ENCODE peak calls at places on chromosomes 16 and 17, in six cellular contexts. One of them, this sample, is unnamed. For H3K27me3 and H3K4me1, the result is how much of the 10 kb centered on the place peaks cover.

GRCh38 chr16:85124636-85125346 is 12.5 kb upstream of the CIBAR2 start:
- DNase-seq in left lung: no peak
- DNase-seq in heart left ventricle: no peak
- DNase-seq in mesendoderm: no peak
- DNase-seq in CD8-positive, alpha-beta T cell: no peak
- DNase-seq in heart right ventricle: no peak
- DNase-seq in this sample: no peak

GRCh38 chr16:31147574-31147973 is 2.3 kb downstream of the PRSS36 start:
- DNase-seq in heart left ventricle: no peak
- DNase-seq in heart right ventricle: no peak
- DNase-seq in mesendoderm: no peak
- DNase-seq in CD8-positive, alpha-beta T cell: no peak
- DNase-seq in left lung: no peak
- DNase-seq in this sample: no peak

GRCh38 chr16:9033125-9033830 is 58.2 kb upstream of the HAPSTR1 start:
- DNase-seq in mesendoderm: peak
- DNase-seq in CD8-positive, alpha-beta T cell: no peak
- DNase-seq in heart left ventricle: no peak
- DNase-seq in heart right ventricle: no peak
- DNase-seq in left lung: no peak
- DNase-seq in this sample: peak

GRCh38 chr17:79986441-79987186 is 49.1 kb downstream of the TBC1D16 start:
- DNase-seq in left lung: peak
- DNase-seq in heart right ventricle: peak
- DNase-seq in mesendoderm: no peak
- DNase-seq in heart left ventricle: peak
- DNase-seq in CD8-positive, alpha-beta T cell: no peak
- DNase-seq in this sample: peak

GRCh38 chr17:72474740-72475477 is 354.1 kb downstream of the SOX9 start:
- DNase-seq in mesendoderm: peak
- DNase-seq in heart left ventricle: no peak
- DNase-seq in left lung: no peak
- DNase-seq in CD8-positive, alpha-beta T cell: no peak
- DNase-seq in heart right ventricle: no peak
- DNase-seq in this sample: no peak

GRCh38 chr17:50206604-50207293 is 5.3 kb upstream of the COL1A1 start:
- DNase-seq in heart left ventricle: peak
- DNase-seq in CD8-positive, alpha-beta T cell: no peak
- DNase-seq in mesendoderm: peak
- DNase-seq in heart right ventricle: no peak
- DNase-seq in left lung: no peak
- DNase-seq in this sample: peak

GRCh38 chr16:72928089-72928981 is 119.6 kb downstream of the ZFHX3 start:
- DNase-seq in heart left ventricle: no peak
- DNase-seq in heart right ventricle: no peak
- DNase-seq in mesendoderm: no peak
- DNase-seq in left lung: no peak
- DNase-seq in CD8-positive, alpha-beta T cell: no peak
- DNase-seq in this sample: no peak

GRCh38 chr17:47223460-47223859 is 14.3 kb downstream of the MYL4 start:
- DNase-seq in heart right ventricle: no peak
- DNase-seq in CD8-positive, alpha-beta T cell: no peak
- DNase-seq in heart left ventricle: no peak
- DNase-seq in mesendoderm: no peak
- DNase-seq in left lung: no peak
- DNase-seq in this sample: no peak

GRCh38 chr16:80852261-80852872 is 48.0 kb upstream of the CDYL2 start:
- DNase-seq in CD8-positive, alpha-beta T cell: no peak
- DNase-seq in heart left ventricle: no peak
- DNase-seq in left lung: no peak
- DNase-seq in heart right ventricle: no peak
- DNase-seq in mesendoderm: peak
- DNase-seq in this sample: peak

GRCh38 chr17:4807534-4808377 is 804 bp downstream of the PLD2 start:
- DNase-seq in heart left ventricle: no peak
- DNase-seq in CD8-positive, alpha-beta T cell: no peak
- DNase-seq in heart right ventricle: no peak
- DNase-seq in left lung: no peak
- DNase-seq in mesendoderm: no peak
- DNase-seq in this sample: peak

GRCh38 chr17:10699861-10700260 is 2.5 kb downstream of the ADPRM start:
- DNase-seq in left lung: no peak
- DNase-seq in heart left ventricle: no peak
- DNase-seq in heart right ventricle: no peak
- DNase-seq in CD8-positive, alpha-beta T cell: no peak
- DNase-seq in mesendoderm: no peak
- DNase-seq in this sample: peak

GRCh38 chr17:31392002-31392855 is 754 bp downstream of the RAB11FIP4 start:
- DNase-seq in heart right ventricle: no peak
- DNase-seq in left lung: no peak
- DNase-seq in mesendoderm: no peak
- DNase-seq in CD8-positive, alpha-beta T cell: peak
- DNase-seq in heart left ventricle: no peak
- DNase-seq in this sample: no peak
- H3K27me3 ChIP-seq in heart right ventricle: half or more
- H3K27me3 ChIP-seq in left lung: under half
- H3K27me3 ChIP-seq in mesendoderm: under half
- H3K27me3 ChIP-seq in CD8-positive, alpha-beta T cell: under half
- H3K27me3 ChIP-seq in heart left ventricle: under half
- H3K27me3 ChIP-seq in this sample: under half

DNA sequence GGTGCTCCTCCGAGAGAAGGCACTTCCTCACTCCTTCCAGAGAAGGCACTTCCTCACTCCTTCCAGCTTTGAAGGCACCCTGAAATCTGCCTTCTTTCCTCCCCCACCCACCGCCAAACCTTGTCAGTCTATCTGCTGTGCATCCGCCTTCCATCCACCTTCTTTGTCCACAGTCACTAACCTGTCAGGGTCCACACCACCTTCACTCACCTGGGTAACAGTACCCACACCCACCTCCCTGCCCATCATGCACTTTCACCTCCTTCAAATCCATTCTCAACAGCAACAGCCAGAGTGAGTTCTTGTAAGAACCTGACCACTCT is 5.2 kb downstream of the CCDC102A start:
- DNase-seq in mesendoderm: no peak
- DNase-seq in heart left ventricle: no peak
- DNase-seq in CD8-positive, alpha-beta T cell: no peak
- DNase-seq in heart right ventricle: peak
- DNase-seq in left lung: no peak
- DNase-seq in this sample: no peak
- H3K4me1 ChIP-seq in mesendoderm: under half
- H3K4me1 ChIP-seq in heart left ventricle: under half
- H3K4me1 ChIP-seq in CD8-positive, alpha-beta T cell: half or more
- H3K4me1 ChIP-seq in heart right ventricle: under half
- H3K4me1 ChIP-seq in left lung: half or more
- H3K4me1 ChIP-seq in this sample: under half

DNA sequence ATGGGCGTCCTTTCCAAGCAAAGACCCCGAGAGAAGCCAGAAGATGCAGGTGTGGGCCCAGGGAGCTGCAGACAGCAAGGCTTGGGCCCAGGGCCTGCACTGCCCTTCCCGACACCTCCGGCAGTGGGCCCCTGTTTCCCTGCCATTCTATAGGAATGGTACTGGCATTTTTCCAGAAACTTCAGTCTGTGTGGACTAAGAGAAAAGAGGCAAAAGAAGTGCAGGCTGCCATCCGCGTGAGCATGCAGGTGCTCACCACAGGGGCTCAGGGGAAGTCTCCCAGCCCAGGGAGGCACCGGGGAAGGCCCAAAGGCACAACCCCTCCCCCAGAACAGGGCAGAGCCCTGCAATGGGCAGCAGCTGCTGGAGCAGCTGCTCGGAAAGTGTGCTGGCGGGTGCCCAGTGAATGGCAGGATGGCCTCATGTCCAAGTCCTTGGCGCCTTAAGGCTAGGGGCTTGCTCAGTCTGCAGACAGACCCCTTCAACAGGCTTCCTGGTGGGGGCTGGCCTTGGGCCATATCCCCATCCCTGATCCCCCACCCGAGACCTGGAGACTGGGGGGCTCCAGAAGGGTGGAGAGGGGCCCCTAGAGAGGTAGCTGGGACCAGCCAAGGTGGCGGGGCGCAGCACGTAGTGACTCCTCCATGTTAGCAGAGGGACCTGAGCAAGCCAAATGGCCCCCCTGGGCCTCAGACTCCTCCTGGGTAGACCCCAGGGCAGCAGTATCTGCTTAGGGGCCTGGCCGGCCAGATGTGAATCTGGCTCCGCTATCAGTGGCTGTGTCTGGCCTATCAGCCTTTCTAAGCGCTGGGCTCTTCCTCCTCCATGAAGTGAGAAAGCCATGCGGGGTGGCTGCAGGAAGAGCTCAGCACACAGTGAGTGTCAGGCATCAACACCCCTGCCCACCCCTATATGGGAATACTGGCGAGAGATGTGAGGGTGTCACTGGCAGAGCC is 6.7 kb upstream of the TPPP3 start:
- DNase-seq in CD8-positive, alpha-beta T cell: no peak
- DNase-seq in mesendoderm: peak
- DNase-seq in left lung: no peak
- DNase-seq in heart right ventricle: no peak
- DNase-seq in heart left ventricle: no peak
- DNase-seq in this sample: no peak
- H3K27ac ChIP-seq in CD8-positive, alpha-beta T cell: no peak
- H3K27ac ChIP-seq in mesendoderm: no peak
- H3K27ac ChIP-seq in left lung: no peak
- H3K27ac ChIP-seq in heart right ventricle: no peak
- H3K27ac ChIP-seq in heart left ventricle: no peak
- H3K27ac ChIP-seq in this sample: no peak

GRCh38 chr17:8679136-8679535 is 48.6 kb upstream of the MYH10 start:
- DNase-seq in left lung: no peak
- DNase-seq in heart right ventricle: no peak
- DNase-seq in mesendoderm: no peak
- DNase-seq in CD8-positive, alpha-beta T cell: no peak
- DNase-seq in heart left ventricle: no peak
- DNase-seq in this sample: no peak
- H3K27me3 ChIP-seq in left lung: under half
- H3K27me3 ChIP-seq in heart right ventricle: under half
- H3K27me3 ChIP-seq in mesendoderm: under half
- H3K27me3 ChIP-seq in CD8-positive, alpha-beta T cell: under half
- H3K27me3 ChIP-seq in heart left ventricle: under half
- H3K27me3 ChIP-seq in this sample: under half

GRCh38 chr16:12893050-12893750 is 8.2 kb upstream of the SHISA9 start:
- DNase-seq in heart left ventricle: no peak
- DNase-seq in CD8-positive, alpha-beta T cell: no peak
- DNase-seq in mesendoderm: no peak
- DNase-seq in left lung: no peak
- DNase-seq in heart right ventricle: no peak
- DNase-seq in this sample: no peak

GRCh38 chr16:12896562-12896961 is 4.8 kb upstream of the SHISA9 start:
- DNase-seq in mesendoderm: peak
- DNase-seq in left lung: no peak
- DNase-seq in heart left ventricle: no peak
- DNase-seq in heart right ventricle: no peak
- DNase-seq in CD8-positive, alpha-beta T cell: no peak
- DNase-seq in this sample: peak

DNA sequence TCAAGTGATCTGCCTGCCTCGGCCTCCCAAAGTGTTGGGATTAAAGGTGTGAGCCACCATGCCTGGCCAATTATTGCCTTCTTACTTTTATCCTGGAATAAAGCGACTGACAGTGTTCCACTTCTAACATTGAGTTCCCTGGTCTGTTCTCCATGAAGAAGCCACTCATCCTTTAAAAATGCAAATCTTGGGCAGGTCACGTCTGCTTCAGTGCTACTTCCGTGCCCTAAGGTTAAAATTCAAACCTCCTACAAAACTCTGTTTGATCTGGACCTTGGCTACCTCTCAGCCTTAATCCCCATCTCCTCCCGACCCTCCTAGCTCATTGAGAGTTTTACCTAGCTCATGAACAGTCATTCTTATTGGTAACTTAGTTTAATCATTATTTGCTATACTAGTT is 9.6 kb upstream of the SHISA9 start:
- DNase-seq in heart left ventricle: no peak
- DNase-seq in CD8-positive, alpha-beta T cell: no peak
- DNase-seq in mesendoderm: no peak
- DNase-seq in heart right ventricle: no peak
- DNase-seq in left lung: no peak
- DNase-seq in this sample: no peak
- H3K4me1 ChIP-seq in heart left ventricle: under half
- H3K4me1 ChIP-seq in CD8-positive, alpha-beta T cell: under half
- H3K4me1 ChIP-seq in mesendoderm: under half
- H3K4me1 ChIP-seq in heart right ventricle: under half
- H3K4me1 ChIP-seq in left lung: under half
- H3K4me1 ChIP-seq in this sample: under half